ENCODE peak calls at places on chromosomes 13 and 19, in ten cellular contexts. One of them, this sample, is unnamed.
A peak's percentile ranks its signal among the peaks of the same experiment; 100 is the strongest.

GRCh38 chr19:38741670-38742069 is 2.6 kb downstream of the CAPN12 start:
- DNase-seq in uterus: no peak
- DNase-seq in pancreas: no peak
- DNase-seq in PC-9: no peak
- DNase-seq in aorta: no peak
- DNase-seq in mammary epithelial cell: peak; percentile 1
- DNase-seq in PC-3: no peak
- DNase-seq in neural progenitor cell: no peak
- DNase-seq in T-helper 17 cell: no peak
- DNase-seq in endothelial cell of umbilical vein: no peak
- DNase-seq in this sample: no peak

GRCh38 chr13:28719656-28720055 is 886 bp upstream of the SLC46A3 start:
- DNase-seq in uterus: no peak
- DNase-seq in pancreas: no peak
- DNase-seq in PC-9: no peak
- DNase-seq in aorta: no peak
- DNase-seq in mammary epithelial cell: peak; percentile 55
- DNase-seq in PC-3: no peak
- DNase-seq in neural progenitor cell: no peak
- DNase-seq in T-helper 17 cell: no peak
- DNase-seq in endothelial cell of umbilical vein: no peak
- DNase-seq in this sample: peak; percentile 31

GRCh38 chr13:111908981-111909380 is 158.0 kb upstream of the SOX1 start:
- DNase-seq in uterus: no peak
- DNase-seq in pancreas: no peak
- DNase-seq in PC-9: no peak
- DNase-seq in aorta: peak; percentile 60
- DNase-seq in mammary epithelial cell: no peak
- DNase-seq in PC-3: no peak
- DNase-seq in neural progenitor cell: no peak
- DNase-seq in T-helper 17 cell: no peak
- DNase-seq in endothelial cell of umbilical vein: no peak
- DNase-seq in this sample: no peak

GRCh38 chr19:49997709-49998108 is 27.5 kb downstream of the VRK3 start:
- DNase-seq in uterus: no peak
- DNase-seq in pancreas: no peak
- DNase-seq in PC-9: no peak
- DNase-seq in aorta: no peak
- DNase-seq in mammary epithelial cell: peak; percentile 16
- DNase-seq in PC-3: peak; percentile 48
- DNase-seq in neural progenitor cell: peak; percentile 60
- DNase-seq in T-helper 17 cell: no peak
- DNase-seq in endothelial cell of umbilical vein: peak; percentile 42
- DNase-seq in this sample: peak; percentile 41

GRCh38 chr19:48398329-48399235 is 5.1 kb downstream of the GRIN2D start:
- DNase-seq in uterus: peak; percentile 51
- DNase-seq in pancreas: peak; percentile 42
- DNase-seq in PC-9: peak; percentile 86
- DNase-seq in aorta: peak; percentile 92
- DNase-seq in mammary epithelial cell: peak; percentile 42
- DNase-seq in PC-3: peak; percentile 68
- DNase-seq in neural progenitor cell: peak; percentile 96
- DNase-seq in T-helper 17 cell: peak; percentile 80
- DNase-seq in endothelial cell of umbilical vein: peak; percentile 74
- DNase-seq in this sample: peak; percentile 93

GRCh38 chr13:74886496-74886895 is 595.5 kb downstream of the TBC1D4 start:
- DNase-seq in uterus: no peak
- DNase-seq in pancreas: no peak
- DNase-seq in PC-9: no peak
- DNase-seq in aorta: no peak
- DNase-seq in mammary epithelial cell: peak; percentile 34
- DNase-seq in PC-3: peak; percentile 80
- DNase-seq in neural progenitor cell: no peak
- DNase-seq in T-helper 17 cell: no peak
- DNase-seq in endothelial cell of umbilical vein: no peak
- DNase-seq in this sample: no peak

GRCh38 chr13:39734952-39735351 is 79.5 kb downstream of the COG6 start:
- DNase-seq in uterus: no peak
- DNase-seq in pancreas: no peak
- DNase-seq in PC-9: no peak
- DNase-seq in aorta: no peak
- DNase-seq in mammary epithelial cell: no peak
- DNase-seq in PC-3: no peak
- DNase-seq in neural progenitor cell: no peak
- DNase-seq in T-helper 17 cell: no peak
- DNase-seq in endothelial cell of umbilical vein: no peak
- DNase-seq in this sample: no peak

GRCh38 chr19:10145031-10145430 is 25.3 kb upstream of the EIF3G start:
- DNase-seq in uterus: no peak
- DNase-seq in pancreas: no peak
- DNase-seq in PC-9: no peak
- DNase-seq in aorta: no peak
- DNase-seq in mammary epithelial cell: no peak
- DNase-seq in PC-3: no peak
- DNase-seq in neural progenitor cell: no peak
- DNase-seq in T-helper 17 cell: no peak
- DNase-seq in endothelial cell of umbilical vein: no peak
- DNase-seq in this sample: no peak

GRCh38 chr19:10566658-10567410 is 1.0 kb upstream of the KRI1 start:
- DNase-seq in uterus: no peak
- DNase-seq in pancreas: no peak
- DNase-seq in PC-9: no peak
- DNase-seq in aorta: no peak
- DNase-seq in mammary epithelial cell: no peak
- DNase-seq in PC-3: no peak
- DNase-seq in neural progenitor cell: no peak
- DNase-seq in T-helper 17 cell: no peak
- DNase-seq in endothelial cell of umbilical vein: no peak
- DNase-seq in this sample: no peak

GRCh38 chr13:73556902-73557301 is 498.1 kb downstream of the KLF5 start:
- DNase-seq in uterus: no peak
- DNase-seq in pancreas: no peak
- DNase-seq in PC-9: no peak
- DNase-seq in aorta: no peak
- DNase-seq in mammary epithelial cell: peak; percentile 76
- DNase-seq in PC-3: peak; percentile 17
- DNase-seq in neural progenitor cell: no peak
- DNase-seq in T-helper 17 cell: no peak
- DNase-seq in endothelial cell of umbilical vein: no peak
- DNase-seq in this sample: no peak

GRCh38 chr19:47644743-47645499 is 36.0 kb downstream of the BICRA start:
- DNase-seq in uterus: no peak
- DNase-seq in pancreas: no peak
- DNase-seq in PC-9: no peak
- DNase-seq in aorta: no peak
- DNase-seq in mammary epithelial cell: no peak
- DNase-seq in PC-3: no peak
- DNase-seq in neural progenitor cell: no peak
- DNase-seq in T-helper 17 cell: no peak
- DNase-seq in endothelial cell of umbilical vein: no peak
- DNase-seq in this sample: peak; percentile 17

DNA sequence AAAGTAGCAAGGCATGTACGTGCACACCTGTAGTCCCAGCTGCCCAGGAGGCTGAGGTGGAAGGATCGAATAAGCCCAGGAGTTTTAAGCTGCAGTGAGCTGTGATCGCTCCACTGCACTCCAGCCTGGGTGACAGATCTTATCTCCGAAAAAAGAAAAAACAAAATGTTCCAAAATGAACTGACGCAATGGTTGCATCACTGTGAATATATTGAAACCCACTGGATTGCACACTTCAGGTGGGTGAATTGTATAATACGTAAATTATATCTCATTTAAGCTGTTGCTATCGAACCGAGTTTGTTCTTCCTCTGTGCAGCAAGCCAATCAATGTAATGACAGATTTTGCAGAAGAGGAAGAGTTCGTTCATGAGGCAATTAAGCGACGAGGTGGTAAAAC is 1.6 kb upstream of the CASP14 start:
- DNase-seq in uterus: no peak
- DNase-seq in pancreas: no peak
- DNase-seq in PC-9: no peak
- DNase-seq in aorta: no peak
- DNase-seq in mammary epithelial cell: no peak
- DNase-seq in PC-3: no peak
- DNase-seq in neural progenitor cell: no peak
- DNase-seq in T-helper 17 cell: no peak
- DNase-seq in endothelial cell of umbilical vein: no peak
- DNase-seq in this sample: no peak
- H3K9me3 ChIP-seq in uterus: no peaks in the 10 kb centered on the region
- H3K9me3 ChIP-seq in pancreas: no peaks in the 10 kb centered on the region
- H3K9me3 ChIP-seq in PC-9: no peaks in the 10 kb centered on the region
- H3K9me3 ChIP-seq in aorta: no peaks in the 10 kb centered on the region
- H3K9me3 ChIP-seq in mammary epithelial cell: no peaks in the 10 kb centered on the region
- H3K9me3 ChIP-seq in PC-3: no peaks in the 10 kb centered on the region
- H3K9me3 ChIP-seq in neural progenitor cell: no peaks in the 10 kb centered on the region
- H3K9me3 ChIP-seq in T-helper 17 cell: no peaks in the 10 kb centered on the region
- H3K9me3 ChIP-seq in endothelial cell of umbilical vein: no peaks in the 10 kb centered on the region
- H3K9me3 ChIP-seq in this sample: no peaks in the 10 kb centered on the region

GRCh38 chr19:51889934-51890333 is 2.2 kb upstream of the ZNF577 start:
- DNase-seq in uterus: no peak
- DNase-seq in pancreas: no peak
- DNase-seq in PC-9: no peak
- DNase-seq in aorta: no peak
- DNase-seq in mammary epithelial cell: no peak
- DNase-seq in PC-3: no peak
- DNase-seq in neural progenitor cell: no peak
- DNase-seq in T-helper 17 cell: no peak
- DNase-seq in endothelial cell of umbilical vein: no peak
- DNase-seq in this sample: no peak

GRCh38 chr19:51887522-51888498 is at the start of gene ZNF577:
- DNase-seq in uterus: peak; percentile 80
- DNase-seq in pancreas: peak; percentile 84
- DNase-seq in PC-9: no peak
- DNase-seq in aorta: peak; percentile 96
- DNase-seq in mammary epithelial cell: peak; percentile 93
- DNase-seq in PC-3: no peak
- DNase-seq in neural progenitor cell: peak; percentile 87
- DNase-seq in T-helper 17 cell: peak; percentile 59
- DNase-seq in endothelial cell of umbilical vein: peak; percentile 89
- DNase-seq in this sample: peak; percentile 96

GRCh38 chr19:51891193-51891747 is 3.5 kb upstream of the ZNF577 start:
- DNase-seq in uterus: no peak
- DNase-seq in pancreas: no peak
- DNase-seq in PC-9: no peak
- DNase-seq in aorta: no peak
- DNase-seq in mammary epithelial cell: no peak
- DNase-seq in PC-3: no peak
- DNase-seq in neural progenitor cell: no peak
- DNase-seq in T-helper 17 cell: no peak
- DNase-seq in endothelial cell of umbilical vein: no peak
- DNase-seq in this sample: no peak
- H3K9me3 ChIP-seq in uterus: peaks cover 84% of the 10 kb centered on the region
- H3K9me3 ChIP-seq in pancreas: no peaks in the 10 kb centered on the region
- H3K9me3 ChIP-seq in PC-9: peaks cover 67% of the 10 kb centered on the region
- H3K9me3 ChIP-seq in aorta: peaks cover 22% of the 10 kb centered on the region
- H3K9me3 ChIP-seq in mammary epithelial cell: peaks cover 58% of the 10 kb centered on the region
- H3K9me3 ChIP-seq in PC-3: peaks cover 86% of the 10 kb centered on the region
- H3K9me3 ChIP-seq in neural progenitor cell: peaks cover 59% of the 10 kb centered on the region
- H3K9me3 ChIP-seq in T-helper 17 cell: peaks cover 62% of the 10 kb centered on the region
- H3K9me3 ChIP-seq in endothelial cell of umbilical vein: peaks cover 24% of the 10 kb centered on the region
- H3K9me3 ChIP-seq in this sample: peaks cover 72% of the 10 kb centered on the region

DNA sequence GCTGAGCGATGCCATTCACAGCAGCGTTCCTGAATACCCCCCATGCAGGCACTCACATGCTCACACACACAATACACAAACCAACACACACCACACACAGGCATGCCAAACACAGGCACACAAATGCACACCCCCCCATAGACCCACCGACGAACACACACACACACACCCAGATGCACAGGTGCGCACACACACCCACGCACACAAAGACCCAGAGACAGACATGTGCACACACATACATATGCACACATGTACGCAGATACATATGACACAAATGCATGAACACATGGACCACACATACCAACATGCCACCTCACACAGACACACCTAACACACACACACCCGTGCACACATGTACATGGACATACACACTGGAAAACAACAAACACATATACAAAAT is 7.0 kb upstream of the CSNK1G2 start:
- DNase-seq in uterus: no peak
- DNase-seq in pancreas: no peak
- DNase-seq in PC-9: no peak
- DNase-seq in aorta: no peak
- DNase-seq in mammary epithelial cell: no peak
- DNase-seq in PC-3: no peak
- DNase-seq in neural progenitor cell: no peak
- DNase-seq in T-helper 17 cell: no peak
- DNase-seq in endothelial cell of umbilical vein: no peak
- DNase-seq in this sample: no peak
- H3K9me3 ChIP-seq in uterus: no peaks in the 10 kb centered on the region
- H3K9me3 ChIP-seq in pancreas: no peaks in the 10 kb centered on the region
- H3K9me3 ChIP-seq in PC-9: no peaks in the 10 kb centered on the region
- H3K9me3 ChIP-seq in aorta: no peaks in the 10 kb centered on the region
- H3K9me3 ChIP-seq in mammary epithelial cell: no peaks in the 10 kb centered on the region
- H3K9me3 ChIP-seq in PC-3: no peaks in the 10 kb centered on the region
- H3K9me3 ChIP-seq in neural progenitor cell: no peaks in the 10 kb centered on the region
- H3K9me3 ChIP-seq in T-helper 17 cell: no peaks in the 10 kb centered on the region
- H3K9me3 ChIP-seq in endothelial cell of umbilical vein: no peaks in the 10 kb centered on the region
- H3K9me3 ChIP-seq in this sample: peaks cover 3% of the 10 kb centered on the region

GRCh38 chr19:41668315-41668714 is 19.8 kb downstream of the CEACAM7 start:
- DNase-seq in uterus: no peak
- DNase-seq in pancreas: no peak
- DNase-seq in PC-9: no peak
- DNase-seq in aorta: no peak
- DNase-seq in mammary epithelial cell: no peak
- DNase-seq in PC-3: no peak
- DNase-seq in neural progenitor cell: no peak
- DNase-seq in T-helper 17 cell: no peak
- DNase-seq in endothelial cell of umbilical vein: no peak
- DNase-seq in this sample: no peak

GRCh38 chr19:41671481-41671880 is 16.6 kb downstream of the CEACAM7 start:
- DNase-seq in uterus: no peak
- DNase-seq in pancreas: no peak
- DNase-seq in PC-9: no peak
- DNase-seq in aorta: no peak
- DNase-seq in mammary epithelial cell: no peak
- DNase-seq in PC-3: no peak
- DNase-seq in neural progenitor cell: no peak
- DNase-seq in T-helper 17 cell: no peak
- DNase-seq in endothelial cell of umbilical vein: no peak
- DNase-seq in this sample: no peak

GRCh38 chr19:41666075-41666474 is 22.0 kb downstream of the CEACAM7 start:
- DNase-seq in uterus: no peak
- DNase-seq in pancreas: no peak
- DNase-seq in PC-9: no peak
- DNase-seq in aorta: no peak
- DNase-seq in mammary epithelial cell: no peak
- DNase-seq in PC-3: no peak
- DNase-seq in neural progenitor cell: no peak
- DNase-seq in T-helper 17 cell: no peak
- DNase-seq in endothelial cell of umbilical vein: no peak
- DNase-seq in this sample: no peak

GRCh38 chr19:41670755-41671154 is 17.3 kb downstream of the CEACAM7 start:
- DNase-seq in uterus: no peak
- DNase-seq in pancreas: no peak
- DNase-seq in PC-9: no peak
- DNase-seq in aorta: no peak
- DNase-seq in mammary epithelial cell: no peak
- DNase-seq in PC-3: no peak
- DNase-seq in neural progenitor cell: no peak
- DNase-seq in T-helper 17 cell: no peak
- DNase-seq in endothelial cell of umbilical vein: no peak
- DNase-seq in this sample: no peak
- H3K9me3 ChIP-seq in uterus: peaks cover 5% of the 10 kb centered on the region
- H3K9me3 ChIP-seq in pancreas: no peaks in the 10 kb centered on the region
- H3K9me3 ChIP-seq in PC-9: peaks cover 12% of the 10 kb centered on the region
- H3K9me3 ChIP-seq in aorta: peaks cover 4% of the 10 kb centered on the region
- H3K9me3 ChIP-seq in mammary epithelial cell: peaks cover 7% of the 10 kb centered on the region
- H3K9me3 ChIP-seq in PC-3: peaks cover 5% of the 10 kb centered on the region
- H3K9me3 ChIP-seq in neural progenitor cell: peaks cover 24% of the 10 kb centered on the region
- H3K9me3 ChIP-seq in T-helper 17 cell: peaks cover 6% of the 10 kb centered on the region
- H3K9me3 ChIP-seq in endothelial cell of umbilical vein: peaks cover 6% of the 10 kb centered on the region
- H3K9me3 ChIP-seq in this sample: peaks cover 11% of the 10 kb centered on the region